ENCODE peak calls at places on chromosomes 12 and 14, in eight cellular contexts. E, B, S, M, U, Y, P and G are unnamed samples.

GRCh38 chr12:70609739-70610491 is 27.3 kb downstream of the PTPRB start:
- DNase-seq in E (peak; percentile 82), B (peak; percentile 35), S (no peak), M (peak; percentile 62), U (peak; percentile 5), Y (peak; percentile 39), P (peak; percentile 39), G (no peak)

GRCh38 chr14:91108941-91109611 is 4.8 kb upstream of the DGLUCY start:
- DNase-seq in E (peak; percentile 71), B (peak; percentile 76), S (no peak), M (no peak), U (no peak), Y (no peak), P (no peak), G (no peak)

GRCh38 chr12:93813972-93814821 is 137.0 kb downstream of the CRADD start:
- DNase-seq in E (peak; percentile 44), B (no peak), S (no peak), M (no peak), U (no peak), Y (no peak), P (peak; percentile 84), G (peak; percentile 95)

GRCh38 chr12:106126441-106127288 is 12.1 kb downstream of the NUAK1 start:
- DNase-seq in E (no peak), B (peak; percentile 40), S (no peak), M (no peak), U (no peak), Y (no peak), P (peak; percentile 82), G (no peak)

GRCh38 chr12:111777345-111778045 is 10.8 kb downstream of the ALDH2 start:
- DNase-seq in E (peak; percentile 80), B (no peak), S (no peak), M (peak; percentile 85), U (no peak), Y (no peak), P (no peak), G (no peak)

GRCh38 chr14:104136472-104137296 is 1.7 kb upstream of the KIF26A start:
- DNase-seq in E (peak; percentile 30), B (no peak), S (no peak), M (no peak), U (no peak), Y (no peak), P (no peak), G (no peak)

GRCh38 chr12:53061404-53062010 is 11.6 kb downstream of the TNS2 start:
- DNase-seq in E (peak; percentile 84), B (peak; percentile 69), S (no peak), M (peak; percentile 63), U (no peak), Y (no peak), P (no peak), G (no peak)

GRCh38 chr14:54570651-54571415 is 3.9 kb downstream of the SAMD4A start:
- DNase-seq in E (no peak), B (peak; percentile 69), S (no peak), M (no peak), U (no peak), Y (no peak), P (peak; percentile 91), G (no peak)

GRCh38 chr12:68962855-68963455 is 30.0 kb upstream of the CPM start:
- DNase-seq in E (no peak), B (peak; percentile 21), S (no peak), M (peak; percentile 29), U (no peak), Y (no peak), P (peak; percentile 65), G (no peak)

GRCh38 chr12:49909328-49909727 is 5.6 kb upstream of the FAIM2 start:
- DNase-seq in E (no peak), B (no peak), S (no peak), M (no peak), U (no peak), Y (no peak), P (no peak), G (no peak)

GRCh38 chr12:86044396-86044795 is 170.3 kb downstream of the NTS start:
- DNase-seq in E (no peak), B (no peak), S (no peak), M (no peak), U (no peak), Y (no peak), P (no peak), G (no peak)

GRCh38 chr14:105944632-105945610 is 418.5 kb downstream of the TMEM121 start:
- DNase-seq in E (peak; percentile 86), B (peak; percentile 71), S (no peak), M (peak; percentile 85), U (peak; percentile 87), Y (peak; percentile 73), P (no peak), G (no peak)

GRCh38 chr14:47332099-47332498 is 343.3 kb downstream of the MDGA2 start:
- DNase-seq in E (no peak), B (no peak), S (no peak), M (no peak), U (no peak), Y (no peak), P (no peak), G (no peak)

GRCh38 chr12:86660488-86661171 is 404.4 kb upstream of the MGAT4C start:
- DNase-seq in E (no peak), B (peak; percentile 91), S (peak; percentile 65), M (no peak), U (no peak), Y (no peak), P (no peak), G (no peak)

GRCh38 chr12:11697670-11698387 is 48.4 kb downstream of the ETV6 start:
- DNase-seq in E (no peak), B (peak; percentile 83), S (peak; percentile 43), M (no peak), U (no peak), Y (no peak), P (peak; percentile 93), G (no peak)

GRCh38 chr12:53476769-53477209 is 22.5 kb downstream of the MAP3K12 start:
- DNase-seq in E (no peak), B (no peak), S (no peak), M (no peak), U (no peak), Y (peak; percentile 34), P (no peak), G (no peak)

GRCh38 chr12:32126720-32127119 is 20.1 kb downstream of the BICD1 start:
- DNase-seq in E (no peak), B (no peak), S (no peak), M (peak; percentile 7), U (no peak), Y (no peak), P (peak; percentile 82), G (no peak)

GRCh38 chr12:119780786-119781434 is 96.2 kb downstream of the CIT start:
- DNase-seq in E (peak; percentile 48), B (peak; percentile 72), S (no peak), M (peak; percentile 71), U (no peak), Y (peak; percentile 55), P (peak; percentile 44), G (no peak)

GRCh38 chr12:78864483-78865296 is at the start of gene SYT1:
- DNase-seq in E (peak; percentile 36), B (peak; percentile 45), S (peak; percentile 42), M (no peak), U (peak; percentile 2), Y (peak; percentile 80), P (peak; percentile 47), G (peak; percentile 86)

GRCh38 chr14:64673748-64674147 is 30.5 kb upstream of the PLEKHG3 start:
- DNase-seq in E (no peak), B (peak; percentile 68), S (no peak), M (no peak), U (peak; percentile 18), Y (no peak), P (peak; percentile 8), G (no peak)

GRCh38 chr12:23950011-23950774 is 723 bp upstream of the SOX5 start:
- DNase-seq in E (no peak), B (no peak), S (no peak), M (no peak), U (no peak), Y (peak; percentile 17), P (peak; percentile 0), G (no peak)

GRCh38 chr12:90569685-90570084 is 385.3 kb downstream of the CCER1 start:
- DNase-seq in E (no peak), B (no peak), S (no peak), M (no peak), U (no peak), Y (no peak), P (no peak), G (no peak)

GRCh38 chr14:24806061-24806678 is 172.2 kb upstream of the GZMB start:
- DNase-seq in E (peak; percentile 84), B (no peak), S (peak; percentile 22), M (peak; percentile 88), U (peak; percentile 59), Y (peak; percentile 58), P (peak; percentile 39), G (no peak)

GRCh38 chr12:59121466-59121865 is 201.2 kb upstream of the LRIG3 start:
- DNase-seq in E (no peak), B (no peak), S (no peak), M (no peak), U (no peak), Y (no peak), P (peak; percentile 40), G (no peak)

GRCh38 chr12:94103986-94104385 is 44.4 kb upstream of the PLXNC1 start:
- DNase-seq in E (no peak), B (no peak), S (no peak), M (no peak), U (no peak), Y (no peak), P (no peak), G (no peak)

GRCh38 chr14:104998801-104999200 is 13.2 kb downstream of the CLBA1 start:
- DNase-seq in E (no peak), B (no peak), S (no peak), M (no peak), U (no peak), Y (no peak), P (no peak), G (no peak)

GRCh38 chr12:9323144-9323681 is 115.0 kb upstream of the PZP start:
- DNase-seq in E (no peak), B (no peak), S (no peak), M (no peak), U (no peak), Y (no peak), P (no peak), G (no peak)

GRCh38 chr12:132554857-132555630 is 55.3 kb downstream of the LRCOL1 start:
- DNase-seq in E (no peak), B (no peak), S (no peak), M (no peak), U (peak; percentile 30), Y (peak; percentile 62), P (no peak), G (no peak)

GRCh38 chr14:75383721-75384120 is 44.1 kb upstream of the JDP2 start:
- DNase-seq in E (no peak), B (no peak), S (no peak), M (no peak), U (no peak), Y (no peak), P (no peak), G (no peak)

GRCh38 chr14:102928412-102929348 is 6.2 kb downstream of the AMN start:
- DNase-seq in E (peak; percentile 97), B (no peak), S (no peak), M (peak; percentile 91), U (peak; percentile 76), Y (no peak), P (peak; percentile 17), G (no peak)

GRCh38 chr14:69087061-69087461 is 65.9 kb downstream of the DCAF5 start:
- DNase-seq in E (no peak), B (peak; percentile 56), S (no peak), M (no peak), U (no peak), Y (no peak), P (peak; percentile 59), G (no peak)

GRCh38 chr12:109439181-109439580 is 37.9 kb downstream of the KCTD10 start:
- DNase-seq in E (no peak), B (no peak), S (no peak), M (no peak), U (no peak), Y (no peak), P (peak; percentile 41), G (no peak)

GRCh38 chr12:107275530-107275929 is 182.2 kb upstream of the CRY1 start:
- DNase-seq in E (no peak), B (no peak), S (no peak), M (no peak), U (no peak), Y (no peak), P (no peak), G (no peak)

GRCh38 chr14:95256011-95256775 is 63.5 kb downstream of the CLMN start:
- DNase-seq in E (no peak), B (no peak), S (no peak), M (no peak), U (no peak), Y (no peak), P (no peak), G (no peak)